ENCODE peak calls at places on chromosomes 16 and 17, in six cellular contexts. H is IMR-90, X is BE2C, J is neural crest cell, Q is thoracic aorta, R is upper lobe of right lung. D is an unnamed sample.

GRCh38 chr16:759110-759910 is 1.2 kb upstream of the MSLN start:
- DNase-seq in Q (no peak), X (no peak), H (no peak), J (no peak), R (peak; percentile 89), D (peak; percentile 82)

GRCh38 chr16:56351481-56351880 is 73.9 kb downstream of the AMFR start:
- DNase-seq in X (peak; percentile 8), H (no peak), J (no peak), R (peak; percentile 42), Q (no peak), D (no peak)

GRCh38 chr17:7634384-7634783 is 4.4 kb downstream of the SHBG start:
- DNase-seq in X (peak; percentile 76), Q (no peak), H (peak; percentile 41), R (no peak), J (peak; percentile 83), D (no peak)

GRCh38 chr17:77467513-77467912 is 326.7 kb downstream of the SEC14L1 start:
- DNase-seq in J (no peak), X (no peak), R (no peak), Q (no peak), H (no peak), D (no peak)

GRCh38 chr16:20879175-20880053 is 20.7 kb downstream of the DCUN1D3 start:
- DNase-seq in X (no peak), J (no peak), R (no peak), Q (no peak), H (peak; percentile 74), D (no peak)

GRCh38 chr17:68892658-68893057 is 62.5 kb downstream of the ABCA8 start:
- DNase-seq in H (no peak), Q (no peak), J (no peak), R (no peak), X (no peak), D (no peak)

GRCh38 chr16:9797306-9797705 is 384.9 kb downstream of the GRIN2A start:
- DNase-seq in R (no peak), X (no peak), H (no peak), Q (peak; percentile 26), J (no peak), D (no peak)

GRCh38 chr16:4388275-4389021 is 16.8 kb downstream of the VASN start:
- DNase-seq in H (no peak), R (no peak), Q (no peak), J (no peak), X (peak; percentile 16), D (no peak)

GRCh38 chr17:45227631-45228120 is 6.0 kb downstream of the FMNL1 start:
- DNase-seq in Q (no peak), X (no peak), H (no peak), J (no peak), R (no peak), D (no peak)

GRCh38 chr16:31351937-31352315 is 3.0 kb upstream of the ITGAX start:
- DNase-seq in R (no peak), H (no peak), X (no peak), Q (no peak), J (no peak), D (no peak)
- TF ChIP-seq CTCF in R (no peak), H (no peak), X (no peak), Q (no peak), J (no peak), D (no peak)

GRCh38 chr16:8645831-8646230 is 24.3 kb downstream of the METTL22 start:
- DNase-seq in J (no peak), Q (no peak), R (no peak), H (no peak), X (no peak), D (peak; percentile 36)

GRCh38 chr16:8645141-8645521 is 23.6 kb downstream of the METTL22 start:
- DNase-seq in Q (no peak), X (no peak), J (no peak), H (no peak), R (peak; percentile 72), D (no peak)

GRCh38 chr16:8646271-8646670 is 24.8 kb downstream of the METTL22 start:
- DNase-seq in X (no peak), Q (no peak), H (no peak), R (no peak), J (no peak), D (peak; percentile 48)

GRCh38 chr16:8644513-8645140 is 23.1 kb downstream of the METTL22 start:
- DNase-seq in J (no peak), R (peak; percentile 75), X (no peak), H (no peak), Q (no peak), D (no peak)

GRCh38 chr16:8644151-8644512 is 22.6 kb downstream of the METTL22 start:
- DNase-seq in R (no peak), J (no peak), X (no peak), H (no peak), Q (no peak), D (no peak)
- TF ChIP-seq CTCF in R (no peak), J (no peak), X (no peak), H (no peak), Q (no peak), D (no peak)

GRCh38 chr17:63491976-63492575 is 15.2 kb downstream of the ACE start:
- DNase-seq in J (no peak), X (no peak), R (no peak), Q (no peak), H (no peak), D (no peak)

GRCh38 chr17:63491413-63491812 is 14.6 kb downstream of the ACE start:
- DNase-seq in J (no peak), Q (no peak), H (no peak), R (no peak), X (no peak), D (no peak)

GRCh38 chr17:63489291-63489690 is 12.4 kb downstream of the ACE start:
- DNase-seq in J (no peak), X (no peak), H (no peak), Q (no peak), R (no peak), D (no peak)

GRCh38 chr17:63490321-63490720 is 13.5 kb downstream of the ACE start:
- DNase-seq in Q (no peak), H (no peak), R (no peak), J (no peak), X (no peak), D (no peak)

DNA sequence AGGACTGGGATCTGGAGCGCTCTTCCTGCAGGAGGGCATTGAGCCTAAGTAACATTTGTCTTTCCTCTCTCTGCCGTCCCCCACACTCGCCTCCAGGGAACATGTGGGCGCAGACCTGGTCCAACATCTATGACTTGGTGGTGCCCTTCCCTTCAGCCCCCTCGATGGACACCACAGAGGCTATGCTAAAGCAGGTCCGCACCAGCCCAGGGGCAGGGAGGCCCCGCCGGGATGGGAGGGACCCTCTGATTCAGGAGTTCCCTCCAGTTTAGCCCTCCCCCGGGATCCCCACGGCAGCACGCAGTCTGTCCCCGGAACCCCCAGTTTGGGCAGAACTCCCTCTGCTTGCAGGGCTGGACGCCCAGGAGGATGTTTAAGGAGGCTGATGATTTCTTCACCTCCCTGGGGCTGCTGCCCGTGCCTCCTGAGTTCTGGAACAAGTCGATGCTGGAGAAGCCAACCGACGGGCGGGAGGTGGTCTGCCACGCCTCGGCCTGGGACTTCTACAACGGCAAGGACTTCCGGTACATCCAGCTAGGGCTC is 14.1 kb downstream of the ACE start:
- DNase-seq in X (no peak), H (no peak), J (no peak), R (no peak), Q (no peak), D (no peak)
- TF ChIP-seq CTCF in X (no peak), H (no peak), J (no peak), R (no peak), Q (no peak), D (no peak)

GRCh38 chr17:31646642-31647041 is 212.4 kb downstream of the COPRS start:
- DNase-seq in X (no peak), R (no peak), Q (no peak), H (no peak), J (no peak), D (no peak)

GRCh38 chr17:31649302-31649701 is 209.7 kb downstream of the COPRS start:
- DNase-seq in Q (no peak), R (no peak), J (no peak), H (no peak), X (no peak), D (no peak)

GRCh38 chr17:31650756-31651520 is 208.1 kb downstream of the COPRS start:
- DNase-seq in H (no peak), X (no peak), R (no peak), J (no peak), Q (no peak), D (no peak)

DNA sequence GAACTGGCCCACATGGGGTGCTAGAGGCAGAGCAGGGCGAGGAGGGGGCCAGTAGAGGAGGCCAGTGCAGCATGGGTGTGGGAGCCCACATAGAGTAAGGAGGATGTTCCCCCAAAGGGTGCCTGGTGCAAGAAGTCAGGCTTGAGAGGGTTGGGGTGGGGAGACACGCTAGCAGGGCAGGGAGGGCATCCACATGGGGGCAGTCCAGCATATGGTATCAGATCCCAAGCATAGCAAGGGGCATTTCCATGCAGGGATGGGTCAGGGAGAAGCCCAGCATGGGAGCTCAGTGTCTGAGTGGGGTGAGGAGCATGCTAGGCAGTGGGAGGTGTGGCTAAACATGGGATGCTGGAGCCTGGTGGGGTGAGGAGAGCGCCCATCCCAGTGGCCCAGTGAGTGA is 213.7 kb downstream of the COPRS start:
- DNase-seq in R (no peak), J (no peak), H (no peak), X (no peak), Q (no peak), D (no peak)
- TF ChIP-seq CTCF in R (no peak), J (no peak), H (no peak), X (no peak), Q (no peak), D (no peak)

GRCh38 chr17:9821921-9822320 is at the start of gene GSG1L2:
- DNase-seq in H (no peak), X (no peak), Q (no peak), J (no peak), R (no peak), D (no peak)

GRCh38 chr17:9825751-9826150 is at the start of gene GLP2R:
- DNase-seq in H (no peak), R (no peak), X (no peak), J (no peak), Q (no peak), D (no peak)

GRCh38 chr17:9824797-9825338 is 856 bp upstream of the GLP2R start:
- DNase-seq in H (no peak), X (no peak), R (no peak), Q (no peak), J (no peak), D (no peak)

GRCh38 chr17:9828296-9829059 is 2.8 kb downstream of the GLP2R start:
- DNase-seq in J (no peak), X (no peak), Q (no peak), R (no peak), H (peak; percentile 19), D (no peak)

GRCh38 chr17:9824094-9824493 is 1.6 kb upstream of the GLP2R start:
- DNase-seq in X (no peak), Q (no peak), H (no peak), J (no peak), R (no peak), D (no peak)
- TF ChIP-seq CTCF in X (no peak), Q (no peak), H (no peak), J (no peak), R (no peak), D (peak; percentile 19)

D was measured in chondrocyte.